ENCODE peak calls at places on chromosomes 4 and X, in ten cellular contexts. Y, B, V, Z, K, A, D, U, F and X are unnamed samples.

GRCh38 chrX:34918856-34919255 is 23.7 kb upstream of the FAM47B start:
- DNase-seq in Y (peak), B (no peak), V (no peak), Z (no peak), K (peak), A (no peak), D (peak), U (no peak), F (no peak), X (peak)

GRCh38 chr4:8495803-8496202 is 55.2 kb downstream of the TRMT44 start:
- DNase-seq in Y (no peak), B (no peak), V (no peak), Z (no peak), K (no peak), A (no peak), D (peak), U (no peak), F (no peak), X (no peak)

GRCh38 chrX:39564751-39565150 is 533.0 kb downstream of the BCOR start:
- DNase-seq in Y (no peak), B (no peak), V (no peak), Z (no peak), K (no peak), A (no peak), D (no peak), U (no peak), F (no peak), X (no peak)

GRCh38 chr4:184756399-184756798 is 22.5 kb upstream of the CENPU start:
- DNase-seq in Y (peak), B (no peak), V (no peak), Z (peak), K (no peak), A (no peak), D (no peak), U (no peak), F (no peak), X (no peak)

GRCh38 chrX:10457092-10457491 is 163.3 kb downstream of the MID1 start:
- DNase-seq in Y (peak), B (no peak), V (no peak), Z (no peak), K (no peak), A (no peak), D (no peak), U (no peak), F (no peak), X (no peak)

GRCh38 chr4:6262847-6263487 is 6.7 kb upstream of the WFS1 start:
- DNase-seq in Y (no peak), B (peak), V (no peak), Z (no peak), K (no peak), A (no peak), D (no peak), U (no peak), F (no peak), X (no peak)

GRCh38 chrX:50613846-50614245 is 143.2 kb upstream of the DGKK start:
- DNase-seq in Y (no peak), B (no peak), V (no peak), Z (no peak), K (no peak), A (no peak), D (no peak), U (no peak), F (no peak), X (no peak)

GRCh38 chr4:3192827-3193226 is 56.1 kb upstream of the MSANTD1 start:
- DNase-seq in Y (no peak), B (no peak), V (no peak), Z (no peak), K (no peak), A (no peak), D (peak), U (no peak), F (no peak), X (no peak)

GRCh38 chrX:12919620-12920019 is 13.2 kb downstream of the TLR8 start:
- DNase-seq in Y (no peak), B (no peak), V (no peak), Z (no peak), K (no peak), A (no peak), D (no peak), U (no peak), F (no peak), X (no peak)

GRCh38 chr4:184262901-184263300 is 45.2 kb upstream of the ENPP6 start:
- DNase-seq in Y (peak), B (no peak), V (no peak), Z (no peak), K (no peak), A (no peak), D (no peak), U (no peak), F (no peak), X (no peak)

DNA sequence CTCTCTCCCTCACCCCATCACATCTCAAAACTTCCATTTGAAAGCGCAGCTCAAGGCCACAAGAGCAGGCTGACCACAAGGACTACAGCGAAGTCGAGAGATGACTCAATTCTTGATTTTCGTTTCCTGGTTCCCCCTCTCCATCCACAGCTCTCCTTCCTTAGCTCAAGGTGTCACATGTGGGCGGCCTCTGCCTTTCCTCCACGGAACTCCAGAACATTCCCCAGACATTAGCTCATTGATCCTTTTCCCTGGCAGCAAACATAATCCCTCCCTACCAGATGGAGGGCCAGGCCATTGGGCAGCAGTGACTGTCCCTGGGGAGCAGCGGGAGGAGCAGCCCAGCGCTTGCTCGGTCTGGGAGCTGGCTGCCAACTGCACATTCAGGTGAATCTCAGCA is 56.3 kb downstream of the CCDC149 start:
- DNase-seq in Y (peak), B (no peak), V (no peak), Z (no peak), K (no peak), A (no peak), D (peak), U (no peak), F (no peak), X (no peak)
- TF ChIP-seq CTCF in Y (no peak), B (no peak), V (no peak), Z (no peak), K (no peak), A (no peak), D (no peak), U (no peak), F (no peak), X (no peak)

GRCh38 chr4:104425948-104426347 is 68.7 kb downstream of the CXXC4 start:
- DNase-seq in Y (no peak), B (no peak), V (no peak), Z (no peak), K (no peak), A (no peak), D (no peak), U (no peak), F (no peak), X (no peak)

GRCh38 chr4:104424368-104424921 is 70.2 kb downstream of the CXXC4 start:
- DNase-seq in Y (no peak), B (no peak), V (no peak), Z (no peak), K (no peak), A (no peak), D (no peak), U (no peak), F (no peak), X (no peak)

GRCh38 chr4:104420766-104421165 is 73.9 kb downstream of the CXXC4 start:
- DNase-seq in Y (no peak), B (no peak), V (no peak), Z (no peak), K (no peak), A (no peak), D (peak), U (no peak), F (no peak), X (no peak)

GRCh38 chr4:104421576-104421975 is 73.1 kb downstream of the CXXC4 start:
- DNase-seq in Y (no peak), B (no peak), V (no peak), Z (no peak), K (peak), A (no peak), D (peak), U (no peak), F (no peak), X (no peak)

GRCh38 chr4:104425003-104425402 is 69.7 kb downstream of the CXXC4 start:
- DNase-seq in Y (no peak), B (no peak), V (no peak), Z (no peak), K (no peak), A (no peak), D (no peak), U (no peak), F (no peak), X (no peak)
- H3K4me3 ChIP-seq in Y (no peak), B (peak), V (no peak), Z (peak), K (no peak), A (no peak), D (no peak), U (peak), F (peak), X (no peak)

GRCh38 chr4:92304073-92304472 is 307 bp downstream of the GRID2 start:
- DNase-seq in Y (no peak), B (no peak), V (no peak), Z (no peak), K (no peak), A (no peak), D (no peak), U (no peak), F (no peak), X (no peak)
- TF ChIP-seq CTCF in Y (no peak), B (no peak), V (no peak), Z (no peak), K (no peak), A (no peak), D (no peak), U (no peak), F (no peak), X (no peak)

GRCh38 chrX:107827852-107828251 is 2.2 kb downstream of the MID2 start:
- DNase-seq in Y (no peak), B (no peak), V (no peak), Z (no peak), K (no peak), A (no peak), D (no peak), U (no peak), F (no peak), X (no peak)

GRCh38 chrX:107829880-107830279 is 4.2 kb downstream of the MID2 start:
- DNase-seq in Y (no peak), B (no peak), V (no peak), Z (no peak), K (no peak), A (no peak), D (no peak), U (no peak), F (no peak), X (no peak)

GRCh38 chrX:107826286-107827136 is 845 bp downstream of the MID2 start:
- DNase-seq in Y (peak), B (peak), V (no peak), Z (peak), K (peak), A (no peak), D (peak), U (no peak), F (no peak), X (no peak)

GRCh38 chrX:107825698-107826285 is at the start of gene MID2:
- DNase-seq in Y (peak), B (peak), V (no peak), Z (peak), K (peak), A (no peak), D (peak), U (no peak), F (peak), X (no peak)

GRCh38 chrX:107827137-107827831 is 1.6 kb downstream of the MID2 start:
- DNase-seq in Y (peak), B (no peak), V (no peak), Z (no peak), K (no peak), A (no peak), D (no peak), U (no peak), F (no peak), X (no peak)
- H3K4me3 ChIP-seq in Y (peak), B (peak), V (peak), Z (peak), K (peak), A (peak), D (peak), U (peak), F (peak), X (peak)

DNA sequence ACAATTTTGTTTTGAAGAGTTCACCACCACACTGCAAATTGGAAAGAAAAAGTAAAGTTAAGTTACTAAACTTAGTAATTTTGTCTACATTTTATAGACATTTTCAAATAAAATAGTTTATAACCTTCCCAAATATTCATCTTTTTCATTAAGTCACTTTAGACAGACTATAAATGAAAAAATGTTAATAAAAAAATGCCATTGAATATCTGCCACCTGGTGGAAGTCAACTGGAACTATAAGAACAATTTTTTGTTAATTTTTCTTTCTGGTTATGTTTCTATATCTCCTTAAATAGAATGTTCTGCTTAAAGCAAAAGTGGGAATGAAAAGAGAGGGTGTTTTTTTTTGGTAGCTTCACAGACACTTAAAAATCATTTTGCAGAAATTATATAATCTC is 534.4 kb upstream of the PCDH10 start:
- DNase-seq in Y (peak), B (no peak), V (no peak), Z (no peak), K (no peak), A (no peak), D (no peak), U (no peak), F (no peak), X (no peak)
- TF ChIP-seq CTCF in Y (peak), B (peak), V (peak), Z (no peak), K (no peak), A (no peak), D (peak), U (no peak), F (peak), X (peak)

GRCh38 chrX:133412246-133412645 is 3.0 kb downstream of the GPC4 start:
- DNase-seq in Y (peak), B (no peak), V (peak), Z (no peak), K (no peak), A (no peak), D (no peak), U (no peak), F (no peak), X (no peak)
- H3K4me3 ChIP-seq in Y (no peak), B (no peak), V (no peak), Z (no peak), K (no peak), A (no peak), D (peak), U (no peak), F (no peak), X (no peak)

DNA sequence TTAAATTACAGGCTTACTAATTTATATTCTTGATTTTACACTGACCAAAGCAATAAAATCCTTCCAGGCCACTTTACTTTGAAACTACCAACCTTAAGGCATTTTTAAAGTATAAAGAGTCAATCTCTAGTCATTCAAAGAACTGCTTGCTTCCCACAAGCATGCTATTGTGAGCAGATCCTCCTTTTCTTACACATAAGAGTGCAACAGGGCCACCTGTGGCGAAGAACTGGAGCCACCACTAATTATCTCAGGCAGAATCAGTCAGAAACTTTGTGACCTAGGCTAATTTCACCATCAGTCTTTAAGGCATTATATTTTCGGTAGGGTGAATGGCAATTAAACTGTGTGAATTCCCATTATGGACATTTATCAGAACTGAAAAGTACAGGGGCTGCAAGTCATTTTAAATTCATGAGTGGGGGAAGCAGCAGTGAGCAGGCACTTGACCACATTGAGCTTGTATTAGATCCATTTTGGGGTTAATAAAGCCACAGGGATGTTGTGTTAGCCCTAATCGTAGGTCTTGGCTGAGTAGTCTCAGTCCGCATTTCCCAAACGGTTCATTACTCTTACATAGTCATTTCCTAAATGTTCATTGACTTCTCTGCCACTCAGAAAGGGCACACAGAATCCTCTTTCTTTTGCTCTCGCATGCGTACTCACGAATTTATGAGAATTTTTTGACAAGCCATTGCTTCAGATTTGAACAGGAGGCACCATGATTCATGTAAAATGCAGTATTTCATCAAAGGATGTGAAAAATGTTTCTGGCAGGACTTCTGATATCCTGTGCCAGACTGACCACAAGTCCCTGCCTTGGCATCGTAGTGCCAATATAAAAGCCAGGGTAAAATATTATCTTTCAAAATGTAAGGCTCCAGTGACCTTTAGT is 39.8 kb downstream of the NPY2R start:
- DNase-seq in Y (no peak), B (no peak), V (no peak), Z (no peak), K (no peak), A (no peak), D (peak), U (no peak), F (no peak), X (no peak)
- TF ChIP-seq CTCF in Y (no peak), B (no peak), V (no peak), Z (no peak), K (no peak), A (no peak), D (peak), U (no peak), F (no peak), X (no peak)

GRCh38 chr4:4856071-4857000 is 3.1 kb upstream of the MSX1 start:
- DNase-seq in Y (no peak), B (no peak), V (no peak), Z (no peak), K (no peak), A (no peak), D (peak), U (no peak), F (peak), X (no peak)

GRCh38 chr4:4857001-4857808 is 2.3 kb upstream of the MSX1 start:
- DNase-seq in Y (no peak), B (no peak), V (no peak), Z (no peak), K (no peak), A (no peak), D (peak), U (no peak), F (peak), X (no peak)

GRCh38 chr4:4854649-4855292 is 4.7 kb upstream of the MSX1 start:
- DNase-seq in Y (no peak), B (no peak), V (no peak), Z (no peak), K (no peak), A (no peak), D (peak), U (no peak), F (peak), X (no peak)

GRCh38 chr4:4853921-4854648 is 5.4 kb upstream of the MSX1 start:
- DNase-seq in Y (no peak), B (no peak), V (no peak), Z (no peak), K (no peak), A (no peak), D (no peak), U (no peak), F (peak), X (no peak)

DNA sequence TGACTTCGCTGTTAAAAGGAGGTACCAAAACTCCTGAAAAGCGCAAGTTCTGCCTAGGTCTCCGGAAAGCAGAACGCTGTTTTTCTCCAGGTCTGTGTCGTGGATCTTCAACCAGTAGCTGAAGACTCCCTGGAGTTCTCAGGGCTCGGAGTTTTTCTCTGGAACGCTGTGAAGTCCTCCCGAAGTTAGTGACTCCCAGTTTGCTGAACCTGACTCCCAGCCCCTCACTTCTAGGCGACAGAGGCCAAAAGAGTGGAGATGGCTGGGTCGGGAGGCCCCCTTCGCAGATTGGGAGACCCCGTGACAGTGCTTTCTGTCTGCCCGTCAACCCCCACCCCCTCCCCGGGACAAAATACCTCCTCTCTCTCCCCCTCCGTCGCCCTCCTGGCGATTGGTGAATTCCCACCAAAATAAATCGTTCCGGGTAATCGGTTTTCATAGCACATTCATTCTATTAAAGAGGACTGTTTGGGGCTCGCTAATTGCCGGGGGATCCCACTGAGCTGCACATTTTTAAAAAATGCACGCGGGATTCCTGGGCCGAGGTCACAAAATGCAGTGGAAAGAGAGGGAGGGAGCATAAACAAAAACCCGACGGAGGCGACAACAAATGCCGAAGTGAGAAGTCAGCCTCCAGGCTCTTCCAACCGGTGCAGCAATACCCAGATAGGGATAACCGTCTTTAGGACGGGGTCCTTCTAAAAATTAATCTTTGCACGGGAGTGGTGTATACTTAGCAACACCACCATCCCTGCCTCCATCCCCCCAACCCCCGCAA is 4.0 kb upstream of the MSX1 start:
- DNase-seq in Y (no peak), B (no peak), V (no peak), Z (no peak), K (no peak), A (no peak), D (peak), U (no peak), F (peak), X (no peak)
- H3K4me3 ChIP-seq in Y (no peak), B (no peak), V (no peak), Z (no peak), K (no peak), A (no peak), D (peak), U (no peak), F (no peak), X (no peak)

GRCh38 chr4:56627375-56627774 is 53.7 kb downstream of the HOPX start:
- DNase-seq in Y (no peak), B (no peak), V (no peak), Z (no peak), K (no peak), A (no peak), D (no peak), U (no peak), F (no peak), X (no peak)
- TF ChIP-seq CTCF in Y (no peak), B (no peak), V (no peak), Z (no peak), K (no peak), A (no peak), D (no peak), U (no peak), F (no peak), X (no peak)

GRCh38 chrX:123425904-123426303 is 241.8 kb downstream of the GRIA3 start:
- DNase-seq in Y (peak), B (no peak), V (no peak), Z (peak), K (no peak), A (no peak), D (no peak), U (no peak), F (no peak), X (no peak)
- H3K4me3 ChIP-seq in Y (no peak), B (no peak), V (no peak), Z (no peak), K (no peak), A (no peak), D (no peak), U (no peak), F (no peak), X (no peak)